ENCODE peak calls at places on chromosomes 3 and 15, in five cellular contexts. Z is progenitor cell of endocrine pancreas, L is SW 1271, N is substantia nigra, Q is posterior vena cava. R is an unnamed sample.

GRCh38 chr3:85304360-85304964 is 345.7 kb downstream of the CADM2 start:
- DNase-seq in Z (no peak), L (peak; percentile 2), N (no peak), Q (no peak), R (no peak)

GRCh38 chr3:130084581-130084980 is 3.0 kb downstream of the ALG1L2 start:
- DNase-seq in Z (no peak), L (no peak), N (no peak), Q (no peak), R (no peak)

GRCh38 chr15:96340611-96341464 is 10.3 kb downstream of the NR2F2 start:
- DNase-seq in Z (no peak), L (peak; percentile 76), N (peak; percentile 54), Q (peak; percentile 81), R (no peak)

GRCh38 chr15:27869697-27870281 is 229.3 kb downstream of the OCA2 start:
- DNase-seq in Z (no peak), L (no peak), N (no peak), Q (no peak), R (no peak)

GRCh38 chr3:183391460-183391859 is 37.0 kb downstream of the MCF2L2 start:
- DNase-seq in Z (no peak), L (no peak), N (no peak), Q (no peak), R (no peak)

GRCh38 chr3:195916991-195917390 is 8.6 kb upstream of the TNK2 start:
- DNase-seq in Z (no peak), L (no peak), N (no peak), Q (peak; percentile 30), R (no peak)

GRCh38 chr3:42709621-42710020 is 7.0 kb upstream of the HHATL start:
- DNase-seq in Z (no peak), L (no peak), N (no peak), Q (peak; percentile 57), R (no peak)

GRCh38 chr15:92600902-92601301 is 54.7 kb downstream of the FAM174B start:
- DNase-seq in Z (no peak), L (no peak), N (no peak), Q (no peak), R (no peak)

GRCh38 chr3:14204605-14205284 is 26.1 kb downstream of the LSM3 start:
- DNase-seq in Z (no peak), L (no peak), N (no peak), Q (no peak), R (no peak)

GRCh38 chr15:101456079-101456791 is 33.3 kb downstream of the PCSK6 start:
- DNase-seq in Z (no peak), L (no peak), N (no peak), Q (peak; percentile 73), R (no peak)

GRCh38 chr3:117454236-117454635 is 744.7 kb downstream of the TUSC7 start:
- DNase-seq in Z (no peak), L (no peak), N (no peak), Q (no peak), R (no peak)

GRCh38 chr3:14460342-14461005 is 58.1 kb downstream of the SLC6A6 start:
- DNase-seq in Z (no peak), L (no peak), N (peak; percentile 76), Q (peak; percentile 92), R (no peak)

GRCh38 chr3:10926831-10927521 is 65.6 kb upstream of the SLC6A1 start:
- DNase-seq in Z (no peak), L (no peak), N (no peak), Q (peak; percentile 82), R (no peak)

GRCh38 chr15:62165029-62165792 is at the start of gene C2CD4B:
- DNase-seq in Z (peak; percentile 41), L (no peak), N (no peak), Q (peak; percentile 83), R (no peak)

GRCh38 chr3:11716576-11717250 is 73.0 kb upstream of the VGLL4 start:
- DNase-seq in Z (no peak), L (no peak), N (no peak), Q (no peak), R (no peak)

GRCh38 chr3:4821975-4822374 is 157.3 kb upstream of the BHLHE40 start:
- DNase-seq in Z (no peak), L (no peak), N (no peak), Q (no peak), R (no peak)

GRCh38 chr15:59074607-59075006 is 30.3 kb upstream of the CCNB2 start:
- DNase-seq in Z (no peak), L (no peak), N (no peak), Q (no peak), R (no peak)

GRCh38 chr3:146953523-146954125 is 348.5 kb upstream of the PLSCR5 start:
- DNase-seq in Z (no peak), L (no peak), N (no peak), Q (no peak), R (no peak)

GRCh38 chr3:122416966-122417365 is 1.1 kb upstream of the WDR5B start:
- DNase-seq in Z (no peak), L (no peak), N (no peak), Q (no peak), R (no peak)

GRCh38 chr15:75725719-75726607 is 13.3 kb upstream of the CSPG4 start:
- DNase-seq in Z (no peak), L (no peak), N (no peak), Q (peak; percentile 65), R (no peak)

GRCh38 chr3:46538803-46539442 is 27.2 kb downstream of the LRRC2 start:
- DNase-seq in Z (no peak), L (no peak), N (peak; percentile 6), Q (peak; percentile 87), R (no peak)

GRCh38 chr15:70775160-70775559 is 11.8 kb upstream of the UACA start:
- DNase-seq in Z (no peak), L (peak; percentile 80), N (no peak), Q (no peak), R (no peak)

GRCh38 chr3:196740476-196741400 is 1.1 kb downstream of the PAK2 start:
- DNase-seq in Z (no peak), L (peak; percentile 62), N (no peak), Q (no peak), R (no peak)

GRCh38 chr3:60125686-60126085 is 1075.9 kb upstream of the CFAP20DC start:
- DNase-seq in Z (no peak), L (no peak), N (no peak), Q (no peak), R (no peak)

GRCh38 chr3:149352556-149352955 is 19.1 kb upstream of the TM4SF18 start:
- DNase-seq in Z (peak; percentile 13), L (peak; percentile 56), N (peak; percentile 32), Q (peak; percentile 84), R (peak; percentile 75)

GRCh38 chr3:193132923-193133463 is 108.0 kb upstream of the PLAAT1 start:
- DNase-seq in Z (no peak), L (no peak), N (no peak), Q (no peak), R (no peak)

GRCh38 chr3:62632510-62633294 is 242.5 kb downstream of the CADPS start:
- DNase-seq in Z (no peak), L (peak; percentile 10), N (no peak), Q (no peak), R (no peak)

GRCh38 chr3:16085884-16086608 is 88.4 kb upstream of the GALNT15 start:
- DNase-seq in Z (no peak), L (no peak), N (peak; percentile 82), Q (peak; percentile 85), R (no peak)

GRCh38 chr3:161264771-161265343 is 43.7 kb downstream of the NMD3 start:
- DNase-seq in Z (no peak), L (no peak), N (no peak), Q (no peak), R (no peak)

GRCh38 chr3:12978682-12979081 is 94.5 kb downstream of the IQSEC1 start:
- DNase-seq in Z (no peak), L (no peak), N (no peak), Q (peak; percentile 24), R (no peak)

GRCh38 chr3:66041116-66041515 is 2.4 kb upstream of the MAGI1 start:
- DNase-seq in Z (no peak), L (no peak), N (no peak), Q (no peak), R (no peak)

R was measured in HCT116.